ENCODE peak calls at places on chromosomes 7 and 10, in nine cellular contexts. One of them, this sample, is unnamed.

GRCh38 chr7:32204361-32205018 is 134.3 kb upstream of the PDE1C start:
- DNase-seq in midbrain: peak
- DNase-seq in heart right ventricle: peak
- DNase-seq in progenitor cell of endocrine pancreas: peak
- DNase-seq in astrocyte: peak
- DNase-seq in stimulated activated CD8-positive, alpha-beta memory T cell treated with anti-CD3 and anti-CD28 coated beads, Interleukin-4, amount 100 ng/mL, for 1 hour: no peak
- DNase-seq in tibial nerve: peak
- DNase-seq in substantia nigra: peak
- DNase-seq in activated CD4-positive, alpha-beta T cell treated with anti-CD3 and anti-CD28 coated beads, Interleukin-2, amount 10 ng/mL, durations not matched to agents 7 days and 5 days: no peak
- DNase-seq in this sample: no peak

GRCh38 chr7:8490391-8490790 is 57.0 kb downstream of the NXPH1 start:
- DNase-seq in midbrain: no peak
- DNase-seq in heart right ventricle: no peak
- DNase-seq in progenitor cell of endocrine pancreas: no peak
- DNase-seq in astrocyte: no peak
- DNase-seq in stimulated activated CD8-positive, alpha-beta memory T cell treated with anti-CD3 and anti-CD28 coated beads, Interleukin-4, amount 100 ng/mL, for 1 hour: no peak
- DNase-seq in tibial nerve: no peak
- DNase-seq in substantia nigra: no peak
- DNase-seq in activated CD4-positive, alpha-beta T cell treated with anti-CD3 and anti-CD28 coated beads, Interleukin-2, amount 10 ng/mL, durations not matched to agents 7 days and 5 days: no peak
- DNase-seq in this sample: no peak

GRCh38 chr7:24214670-24215069 is 69.3 kb upstream of the NPY start:
- DNase-seq in midbrain: no peak
- DNase-seq in heart right ventricle: no peak
- DNase-seq in progenitor cell of endocrine pancreas: no peak
- DNase-seq in astrocyte: no peak
- DNase-seq in stimulated activated CD8-positive, alpha-beta memory T cell treated with anti-CD3 and anti-CD28 coated beads, Interleukin-4, amount 100 ng/mL, for 1 hour: no peak
- DNase-seq in tibial nerve: no peak
- DNase-seq in substantia nigra: no peak
- DNase-seq in activated CD4-positive, alpha-beta T cell treated with anti-CD3 and anti-CD28 coated beads, Interleukin-2, amount 10 ng/mL, durations not matched to agents 7 days and 5 days: no peak
- DNase-seq in this sample: no peak

GRCh38 chr7:134788191-134788590 is 8.8 kb downstream of the CALD1 start:
- DNase-seq in midbrain: no peak
- DNase-seq in heart right ventricle: no peak
- DNase-seq in progenitor cell of endocrine pancreas: no peak
- DNase-seq in astrocyte: no peak
- DNase-seq in stimulated activated CD8-positive, alpha-beta memory T cell treated with anti-CD3 and anti-CD28 coated beads, Interleukin-4, amount 100 ng/mL, for 1 hour: no peak
- DNase-seq in tibial nerve: no peak
- DNase-seq in substantia nigra: no peak
- DNase-seq in activated CD4-positive, alpha-beta T cell treated with anti-CD3 and anti-CD28 coated beads, Interleukin-2, amount 10 ng/mL, durations not matched to agents 7 days and 5 days: no peak
- DNase-seq in this sample: no peak

GRCh38 chr10:80322158-80322557 is 32.7 kb upstream of the MAT1A start:
- DNase-seq in midbrain: no peak
- DNase-seq in heart right ventricle: no peak
- DNase-seq in progenitor cell of endocrine pancreas: no peak
- DNase-seq in astrocyte: no peak
- DNase-seq in stimulated activated CD8-positive, alpha-beta memory T cell treated with anti-CD3 and anti-CD28 coated beads, Interleukin-4, amount 100 ng/mL, for 1 hour: no peak
- DNase-seq in tibial nerve: no peak
- DNase-seq in substantia nigra: no peak
- DNase-seq in activated CD4-positive, alpha-beta T cell treated with anti-CD3 and anti-CD28 coated beads, Interleukin-2, amount 10 ng/mL, durations not matched to agents 7 days and 5 days: no peak
- DNase-seq in this sample: no peak

GRCh38 chr10:72692057-72692891 is at the start of gene MCU:
- DNase-seq in midbrain: peak
- DNase-seq in heart right ventricle: peak
- DNase-seq in progenitor cell of endocrine pancreas: peak
- DNase-seq in astrocyte: peak
- DNase-seq in stimulated activated CD8-positive, alpha-beta memory T cell treated with anti-CD3 and anti-CD28 coated beads, Interleukin-4, amount 100 ng/mL, for 1 hour: peak
- DNase-seq in tibial nerve: peak
- DNase-seq in substantia nigra: peak
- DNase-seq in activated CD4-positive, alpha-beta T cell treated with anti-CD3 and anti-CD28 coated beads, Interleukin-2, amount 10 ng/mL, durations not matched to agents 7 days and 5 days: peak
- DNase-seq in this sample: peak

GRCh38 chr7:151579642-151580041 is 59.9 kb upstream of the RHEB start:
- DNase-seq in midbrain: no peak
- DNase-seq in heart right ventricle: no peak
- DNase-seq in progenitor cell of endocrine pancreas: no peak
- DNase-seq in astrocyte: no peak
- DNase-seq in stimulated activated CD8-positive, alpha-beta memory T cell treated with anti-CD3 and anti-CD28 coated beads, Interleukin-4, amount 100 ng/mL, for 1 hour: no peak
- DNase-seq in tibial nerve: no peak
- DNase-seq in substantia nigra: no peak
- DNase-seq in activated CD4-positive, alpha-beta T cell treated with anti-CD3 and anti-CD28 coated beads, Interleukin-2, amount 10 ng/mL, durations not matched to agents 7 days and 5 days: no peak
- DNase-seq in this sample: no peak

GRCh38 chr10:109969907-109970306 is 37.9 kb upstream of the ADD3 start:
- DNase-seq in midbrain: peak
- DNase-seq in heart right ventricle: no peak
- DNase-seq in progenitor cell of endocrine pancreas: no peak
- DNase-seq in astrocyte: no peak
- DNase-seq in stimulated activated CD8-positive, alpha-beta memory T cell treated with anti-CD3 and anti-CD28 coated beads, Interleukin-4, amount 100 ng/mL, for 1 hour: no peak
- DNase-seq in tibial nerve: no peak
- DNase-seq in substantia nigra: no peak
- DNase-seq in activated CD4-positive, alpha-beta T cell treated with anti-CD3 and anti-CD28 coated beads, Interleukin-2, amount 10 ng/mL, durations not matched to agents 7 days and 5 days: no peak
- DNase-seq in this sample: no peak

GRCh38 chr10:119315128-119316001 is 108.0 kb downstream of the GRK5 start:
- DNase-seq in midbrain: no peak
- DNase-seq in heart right ventricle: peak
- DNase-seq in progenitor cell of endocrine pancreas: no peak
- DNase-seq in astrocyte: peak
- DNase-seq in stimulated activated CD8-positive, alpha-beta memory T cell treated with anti-CD3 and anti-CD28 coated beads, Interleukin-4, amount 100 ng/mL, for 1 hour: no peak
- DNase-seq in tibial nerve: peak
- DNase-seq in substantia nigra: no peak
- DNase-seq in activated CD4-positive, alpha-beta T cell treated with anti-CD3 and anti-CD28 coated beads, Interleukin-2, amount 10 ng/mL, durations not matched to agents 7 days and 5 days: peak
- DNase-seq in this sample: peak

GRCh38 chr7:1403844-1404404 is 55.3 kb downstream of the MICALL2 start:
- DNase-seq in midbrain: no peak
- DNase-seq in heart right ventricle: no peak
- DNase-seq in progenitor cell of endocrine pancreas: no peak
- DNase-seq in astrocyte: peak
- DNase-seq in stimulated activated CD8-positive, alpha-beta memory T cell treated with anti-CD3 and anti-CD28 coated beads, Interleukin-4, amount 100 ng/mL, for 1 hour: no peak
- DNase-seq in tibial nerve: no peak
- DNase-seq in substantia nigra: no peak
- DNase-seq in activated CD4-positive, alpha-beta T cell treated with anti-CD3 and anti-CD28 coated beads, Interleukin-2, amount 10 ng/mL, durations not matched to agents 7 days and 5 days: no peak
- DNase-seq in this sample: no peak